ENCODE peak calls at places on chromosomes 12 and 14, in seven cellular contexts. One of them, this sample, is unnamed.

GRCh38 chr14:92568621-92569479 is 55.3 kb downstream of the RIN3 start:
- DNase-seq in GM12878: peak
- DNase-seq in H1: no peak
- DNase-seq in HepG2: no peak
- DNase-seq in K562: no peak
- DNase-seq in WTC11: no peak
- DNase-seq in HCT116: no peak
- DNase-seq in this sample: no peak

GRCh38 chr12:9244894-9245293 is 36.7 kb upstream of the PZP start:
- DNase-seq in K562: no peak
- DNase-seq in GM12878: peak
- DNase-seq in H1: no peak
- DNase-seq in WTC11: no peak
- DNase-seq in HCT116: no peak
- DNase-seq in HepG2: peak
- DNase-seq in this sample: no peak

GRCh38 chr12:25670076-25671055 is 117.3 kb upstream of the LMNTD1 start:
- DNase-seq in H1: no peak
- DNase-seq in HepG2: no peak
- DNase-seq in GM12878: no peak
- DNase-seq in K562: no peak
- DNase-seq in HCT116: no peak
- DNase-seq in WTC11: no peak
- DNase-seq in this sample: no peak

GRCh38 chr12:113858828-113859386 is 107.2 kb downstream of the RBM19 start:
- DNase-seq in WTC11: no peak
- DNase-seq in H1: no peak
- DNase-seq in HCT116: no peak
- DNase-seq in GM12878: no peak
- DNase-seq in K562: no peak
- DNase-seq in HepG2: no peak
- DNase-seq in this sample: no peak

GRCh38 chr14:43789458-43789857 is 717.6 kb downstream of the FSCB start:
- DNase-seq in H1: no peak
- DNase-seq in K562: no peak
- DNase-seq in HCT116: no peak
- DNase-seq in WTC11: no peak
- DNase-seq in GM12878: no peak
- DNase-seq in HepG2: no peak
- DNase-seq in this sample: no peak

GRCh38 chr12:94621662-94622359 is 28.5 kb downstream of the TMCC3 start:
- DNase-seq in WTC11: no peak
- DNase-seq in HepG2: no peak
- DNase-seq in GM12878: peak
- DNase-seq in H1: no peak
- DNase-seq in HCT116: no peak
- DNase-seq in K562: no peak
- DNase-seq in this sample: no peak

GRCh38 chr14:58362798-58363412 is 32.8 kb upstream of the TOMM20L start:
- DNase-seq in HepG2: peak
- DNase-seq in GM12878: no peak
- DNase-seq in K562: peak
- DNase-seq in H1: no peak
- DNase-seq in WTC11: no peak
- DNase-seq in HCT116: peak
- DNase-seq in this sample: peak

GRCh38 chr12:92719674-92720073 is 16.9 kb downstream of the PLEKHG7 start:
- DNase-seq in HCT116: no peak
- DNase-seq in HepG2: no peak
- DNase-seq in GM12878: no peak
- DNase-seq in WTC11: no peak
- DNase-seq in H1: no peak
- DNase-seq in K562: no peak
- DNase-seq in this sample: no peak

GRCh38 chr12:28966049-28966778 is 182.9 kb upstream of the FAR2 start:
- DNase-seq in HCT116: no peak
- DNase-seq in HepG2: no peak
- DNase-seq in WTC11: no peak
- DNase-seq in H1: no peak
- DNase-seq in K562: no peak
- DNase-seq in GM12878: no peak
- DNase-seq in this sample: no peak

GRCh38 chr14:65015391-65015790 is 28.7 kb downstream of the FNTB start:
- DNase-seq in HCT116: no peak
- DNase-seq in K562: no peak
- DNase-seq in GM12878: no peak
- DNase-seq in WTC11: no peak
- DNase-seq in H1: no peak
- DNase-seq in HepG2: no peak
- DNase-seq in this sample: no peak

GRCh38 chr12:119061208-119061796 is 80.0 kb downstream of the SRRM4 start:
- DNase-seq in GM12878: no peak
- DNase-seq in WTC11: peak
- DNase-seq in HCT116: no peak
- DNase-seq in H1: peak
- DNase-seq in K562: peak
- DNase-seq in HepG2: peak
- DNase-seq in this sample: peak

GRCh38 chr12:2853626-2854025 is 3.2 kb downstream of the TEX52 start:
- DNase-seq in K562: peak
- DNase-seq in HepG2: peak
- DNase-seq in H1: peak
- DNase-seq in HCT116: peak
- DNase-seq in GM12878: no peak
- DNase-seq in WTC11: peak
- DNase-seq in this sample: peak

GRCh38 chr12:2855546-2855945 is 1.3 kb downstream of the TEX52 start:
- DNase-seq in WTC11: no peak
- DNase-seq in HepG2: no peak
- DNase-seq in H1: no peak
- DNase-seq in K562: no peak
- DNase-seq in HCT116: no peak
- DNase-seq in GM12878: no peak
- DNase-seq in this sample: no peak

GRCh38 chr12:2856051-2856450 is 788 bp downstream of the TEX52 start:
- DNase-seq in K562: no peak
- DNase-seq in GM12878: no peak
- DNase-seq in WTC11: no peak
- DNase-seq in HepG2: no peak
- DNase-seq in HCT116: no peak
- DNase-seq in H1: no peak
- DNase-seq in this sample: no peak

GRCh38 chr12:2854669-2855453 is 2.0 kb downstream of the TEX52 start:
- DNase-seq in K562: no peak
- DNase-seq in WTC11: no peak
- DNase-seq in GM12878: no peak
- DNase-seq in HepG2: no peak
- DNase-seq in HCT116: no peak
- DNase-seq in H1: no peak
- DNase-seq in this sample: no peak

DNA sequence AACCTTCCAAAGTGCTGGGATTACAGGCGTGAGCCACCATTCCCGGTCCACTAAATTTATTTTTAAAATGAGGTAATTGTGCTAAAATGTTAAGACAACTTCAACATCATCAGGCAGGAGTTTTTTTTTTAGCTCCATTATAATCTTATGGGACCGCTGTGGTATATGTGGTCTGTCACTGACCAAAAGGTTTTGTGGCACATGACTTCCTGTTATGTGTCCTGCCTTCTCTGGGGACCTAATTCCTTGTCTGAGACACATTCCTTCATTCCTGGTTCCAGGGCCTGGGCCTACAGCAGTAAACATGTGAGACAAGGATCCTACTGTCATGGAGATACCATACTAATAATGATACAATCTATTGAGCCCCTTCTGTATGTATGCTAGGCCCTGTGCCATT is 4.9 kb downstream of the TEX52 start:
- DNase-seq in HepG2: no peak
- DNase-seq in K562: no peak
- DNase-seq in H1: no peak
- DNase-seq in HCT116: no peak
- DNase-seq in GM12878: no peak
- DNase-seq in WTC11: no peak
- DNase-seq in this sample: no peak
- TF ChIP-seq SP1 in HepG2: no peak
- TF ChIP-seq SP1 in K562: no peak
- TF ChIP-seq SP1 in H1: no peak
- TF ChIP-seq SP1 in HCT116: no peak
- TF ChIP-seq SP1 in GM12878: no peak
- TF ChIP-seq SP1 in WTC11: no peak
- TF ChIP-seq SP1 in this sample: no peak

GRCh38 chr14:91374897-91375747 is 42.5 kb downstream of the CCDC88C start:
- DNase-seq in GM12878: no peak
- DNase-seq in K562: no peak
- DNase-seq in WTC11: no peak
- DNase-seq in HepG2: no peak
- DNase-seq in HCT116: no peak
- DNase-seq in H1: no peak
- DNase-seq in this sample: no peak
- TF ChIP-seq SP1 in GM12878: no peak
- TF ChIP-seq SP1 in K562: no peak
- TF ChIP-seq SP1 in WTC11: no peak
- TF ChIP-seq SP1 in HepG2: no peak
- TF ChIP-seq SP1 in HCT116: no peak
- TF ChIP-seq SP1 in H1: no peak
- TF ChIP-seq SP1 in this sample: no peak

GRCh38 chr14:49598479-49599301 is at the start of gene LRR1:
- DNase-seq in K562: peak
- DNase-seq in H1: peak
- DNase-seq in GM12878: peak
- DNase-seq in HepG2: peak
- DNase-seq in HCT116: peak
- DNase-seq in WTC11: peak
- DNase-seq in this sample: peak

GRCh38 chr14:49598182-49598478 is 610 bp upstream of the LRR1 start:
- DNase-seq in K562: peak
- DNase-seq in HepG2: no peak
- DNase-seq in H1: no peak
- DNase-seq in WTC11: no peak
- DNase-seq in HCT116: no peak
- DNase-seq in GM12878: no peak
- DNase-seq in this sample: no peak

GRCh38 chr14:49593016-49593415 is 5.7 kb upstream of the LRR1 start:
- DNase-seq in K562: no peak
- DNase-seq in WTC11: no peak
- DNase-seq in GM12878: no peak
- DNase-seq in H1: no peak
- DNase-seq in HCT116: no peak
- DNase-seq in HepG2: no peak
- DNase-seq in this sample: no peak

GRCh38 chr14:49589387-49589786 is 3.2 kb upstream of the RPS29 start:
- DNase-seq in K562: no peak
- DNase-seq in HCT116: no peak
- DNase-seq in H1: no peak
- DNase-seq in WTC11: no peak
- DNase-seq in HepG2: no peak
- DNase-seq in GM12878: no peak
- DNase-seq in this sample: no peak

DNA sequence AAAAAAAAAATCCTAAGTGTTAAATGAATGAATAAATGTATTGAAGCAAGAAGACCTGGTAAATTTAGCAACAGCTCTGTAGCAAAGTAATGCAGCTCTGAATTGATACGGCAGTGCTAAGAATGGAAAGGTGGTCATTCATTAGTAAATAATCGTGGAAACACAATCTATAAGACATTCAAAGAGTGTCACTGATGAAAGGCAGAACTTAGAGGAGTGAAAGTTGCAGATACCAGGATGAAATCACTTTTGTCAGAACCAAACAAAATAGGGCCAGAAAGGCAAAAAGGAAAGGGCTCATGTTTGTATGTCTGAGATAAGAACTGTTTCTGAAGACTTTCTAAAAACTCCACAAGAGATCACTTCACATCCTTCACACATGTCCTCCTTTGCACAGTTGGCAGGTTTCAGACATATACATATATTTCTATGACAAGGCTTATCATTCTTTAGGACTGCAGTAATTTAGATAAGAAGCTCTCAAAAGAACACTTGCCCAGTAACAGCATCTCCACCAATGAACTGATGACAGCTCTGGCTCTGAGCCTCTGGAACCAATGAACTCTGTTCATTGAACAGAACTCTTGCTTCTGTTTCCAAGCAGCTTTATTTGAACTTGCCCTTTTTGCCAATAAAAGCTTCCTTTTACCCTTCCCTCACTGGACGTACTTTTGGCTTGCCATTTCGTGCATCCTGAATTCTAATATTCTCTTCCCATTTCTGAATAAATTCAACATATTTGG is 4.2 kb upstream of the LRR1 start:
- DNase-seq in HCT116: no peak
- DNase-seq in HepG2: no peak
- DNase-seq in K562: peak
- DNase-seq in WTC11: no peak
- DNase-seq in H1: no peak
- DNase-seq in GM12878: peak
- DNase-seq in this sample: peak
- TF ChIP-seq SP1 in HCT116: no peak
- TF ChIP-seq SP1 in HepG2: no peak
- TF ChIP-seq SP1 in K562: no peak
- TF ChIP-seq SP1 in WTC11: no peak
- TF ChIP-seq SP1 in H1: no peak
- TF ChIP-seq SP1 in GM12878: no peak
- TF ChIP-seq SP1 in this sample: no peak

GRCh38 chr14:59772252-59772651 is 98.3 kb downstream of the RTN1 start:
- DNase-seq in K562: no peak
- DNase-seq in HepG2: no peak
- DNase-seq in WTC11: no peak
- DNase-seq in H1: no peak
- DNase-seq in HCT116: no peak
- DNase-seq in GM12878: no peak
- DNase-seq in this sample: no peak
- TF ChIP-seq SP1 in K562: no peak
- TF ChIP-seq SP1 in HepG2: no peak
- TF ChIP-seq SP1 in WTC11: no peak
- TF ChIP-seq SP1 in H1: no peak
- TF ChIP-seq SP1 in HCT116: no peak
- TF ChIP-seq SP1 in GM12878: no peak
- TF ChIP-seq SP1 in this sample: no peak

GRCh38 chr14:56810850-56811595 is 744 bp upstream of the OTX2 start:
- DNase-seq in WTC11: peak
- DNase-seq in K562: no peak
- DNase-seq in HCT116: no peak
- DNase-seq in GM12878: no peak
- DNase-seq in H1: peak
- DNase-seq in HepG2: no peak
- DNase-seq in this sample: no peak

GRCh38 chr14:56814468-56815074 is 4.3 kb upstream of the OTX2 start:
- DNase-seq in HCT116: no peak
- DNase-seq in WTC11: no peak
- DNase-seq in GM12878: no peak
- DNase-seq in H1: peak
- DNase-seq in HepG2: no peak
- DNase-seq in K562: no peak
- DNase-seq in this sample: no peak

GRCh38 chr14:56811596-56812363 is 1.5 kb upstream of the OTX2 start:
- DNase-seq in GM12878: no peak
- DNase-seq in H1: peak
- DNase-seq in K562: no peak
- DNase-seq in WTC11: peak
- DNase-seq in HepG2: no peak
- DNase-seq in HCT116: no peak
- DNase-seq in this sample: no peak

GRCh38 chr14:56812364-56813103 is 2.3 kb upstream of the OTX2 start:
- DNase-seq in WTC11: no peak
- DNase-seq in H1: peak
- DNase-seq in GM12878: no peak
- DNase-seq in K562: no peak
- DNase-seq in HepG2: no peak
- DNase-seq in HCT116: no peak
- DNase-seq in this sample: no peak

GRCh38 chr14:56813143-56813551 is 2.9 kb upstream of the OTX2 start:
- DNase-seq in HepG2: no peak
- DNase-seq in GM12878: no peak
- DNase-seq in HCT116: no peak
- DNase-seq in WTC11: no peak
- DNase-seq in H1: peak
- DNase-seq in K562: no peak
- DNase-seq in this sample: no peak
- TF ChIP-seq SP1 in HepG2: no peak
- TF ChIP-seq SP1 in GM12878: no peak
- TF ChIP-seq SP1 in HCT116: no peak
- TF ChIP-seq SP1 in WTC11: no peak
- TF ChIP-seq SP1 in H1: no peak
- TF ChIP-seq SP1 in K562: no peak
- TF ChIP-seq SP1 in this sample: no peak

This sample was measured in HEK293T.